ENCODE peak calls at places on chromosomes 6 and 20, in eight cellular contexts. G is activated CD4-positive, alpha-beta T cell treated with anti-CD3 and anti-CD28 coated beads for 4 hours; B is GM04504; P is Right ventricle myocardium inferior; M is spleen; H is anterior cingulate cortex; U is progenitor cell of endocrine pancreas; T is Right ventricle myocardium superior. Q is an unnamed sample.

GRCh38 chr20:38769376-38770295 is 21.4 kb downstream of the ACTR5 start:
- DNase-seq in B (no peak), H (no peak), U (no peak), P (no peak), M (no peak), G (no peak), T (no peak), Q (no peak)

GRCh38 chr6:31633447-31633846 is 12.9 kb downstream of the PRRC2A start:
- DNase-seq in P (no peak), B (no peak), U (no peak), M (no peak), H (no peak), T (no peak), G (no peak), Q (no peak)

GRCh38 chr6:7314414-7314813 is 1.4 kb upstream of the SSR1 start:
- DNase-seq in U (no peak), B (no peak), P (no peak), T (no peak), G (no peak), H (no peak), M (no peak), Q (no peak)

GRCh38 chr6:136604928-136605485 is 54.8 kb upstream of the MAP7 start:
- DNase-seq in G (no peak), H (no peak), M (no peak), P (no peak), U (no peak), B (no peak), T (no peak), Q (no peak)

GRCh38 chr6:35224720-35225119 is 11.0 kb downstream of the SCUBE3 start:
- DNase-seq in U (no peak), G (no peak), H (no peak), B (no peak), M (no peak), T (no peak), P (no peak), Q (no peak)

GRCh38 chr20:61205769-61206168 is 46.3 kb upstream of the CDH4 start:
- DNase-seq in H (no peak), M (no peak), B (no peak), G (no peak), U (no peak), T (no peak), P (no peak), Q (no peak)

GRCh38 chr6:29720863-29721262 is 2.4 kb upstream of the HLA-F start:
- DNase-seq in G (peak), H (no peak), P (no peak), B (no peak), U (no peak), T (no peak), M (no peak), Q (no peak)

GRCh38 chr6:42190784-42191183 is 4.0 kb downstream of the GUCA1B start:
- DNase-seq in T (no peak), G (no peak), U (no peak), P (no peak), M (no peak), H (no peak), B (peak), Q (no peak)

GRCh38 chr20:19806806-19807691 is 49.0 kb downstream of the RIN2 start:
- DNase-seq in B (no peak), H (no peak), U (no peak), T (no peak), P (no peak), G (no peak), M (no peak), Q (peak)

GRCh38 chr20:17646209-17646717 is 35.8 kb downstream of the RRBP1 start:
- DNase-seq in G (no peak), T (no peak), P (peak), U (no peak), H (no peak), M (peak), B (no peak), Q (no peak)

GRCh38 chr6:474454-475185 is 83.1 kb downstream of the IRF4 start:
- DNase-seq in P (no peak), T (no peak), U (no peak), B (no peak), M (peak), H (peak), G (peak), Q (no peak)

GRCh38 chr6:8958894-8959511 is 523.7 kb upstream of the SLC35B3 start:
- DNase-seq in B (no peak), G (no peak), H (no peak), U (no peak), P (no peak), M (no peak), T (no peak), Q (no peak)

GRCh38 chr6:101762851-101763250 is 369.3 kb downstream of the GRIK2 start:
- DNase-seq in P (no peak), G (no peak), U (no peak), H (no peak), T (no peak), B (no peak), M (no peak), Q (no peak)

GRCh38 chr20:46916244-46916603 is 21.6 kb downstream of the EYA2 start:
- DNase-seq in M (no peak), G (no peak), P (no peak), B (no peak), U (no peak), T (no peak), H (no peak), Q (no peak)

GRCh38 chr20:3861191-3861590 is 14.6 kb downstream of the MAVS start:
- DNase-seq in M (no peak), U (no peak), G (no peak), T (no peak), H (no peak), P (no peak), B (no peak), Q (no peak)

GRCh38 chr6:8219352-8219943 is 117.1 kb upstream of the EEF1E1 start:
- DNase-seq in H (no peak), B (peak), P (no peak), U (no peak), T (no peak), G (peak), M (no peak), Q (peak)

GRCh38 chr6:114169763-114170162 is 173.1 kb downstream of the HS3ST5 start:
- DNase-seq in M (no peak), U (no peak), G (no peak), T (no peak), H (no peak), B (no peak), P (no peak), Q (no peak)

GRCh38 chr6:105569706-105570105 is 166.8 kb upstream of the PREP start:
- DNase-seq in G (no peak), M (no peak), B (no peak), P (no peak), U (no peak), H (no peak), T (no peak), Q (no peak)

GRCh38 chr6:154848580-154848979 is 115.4 kb downstream of the SCAF8 start:
- DNase-seq in B (no peak), U (no peak), H (no peak), P (no peak), M (no peak), G (no peak), T (no peak), Q (peak)

GRCh38 chr20:4925842-4926530 is 75.3 kb downstream of the SLC23A2 start:
- DNase-seq in B (no peak), H (peak), M (no peak), T (peak), G (no peak), P (peak), U (no peak), Q (no peak)